ENCODE peak calls at places on chromosome 3, in nine cellular contexts. One of them, this sample, is unnamed.

GRCh38 chr3:115912372-115912771 is 289.1 kb downstream of the GAP43 start:
- DNase-seq in left lung: no peak
- DNase-seq in HFFc6: no peak
- DNase-seq in mammary epithelial cell: no peak
- DNase-seq in astrocyte of the cerebellum: no peak
- DNase-seq in astrocyte of the spinal cord: no peak
- DNase-seq in K562: no peak
- DNase-seq in CD8-positive, alpha-beta T cell: no peak
- DNase-seq in pancreas: no peak
- DNase-seq in this sample: peak; percentile 46

GRCh38 chr3:122794779-122795673 is at the start of gene SLC49A4:
- DNase-seq in astrocyte of the cerebellum: peak; percentile 34
- DNase-seq in pancreas: peak; percentile 83
- DNase-seq in astrocyte of the spinal cord: peak; percentile 75
- DNase-seq in CD8-positive, alpha-beta T cell: peak; percentile 46
- DNase-seq in HFFc6: peak; percentile 55
- DNase-seq in left lung: peak; percentile 81
- DNase-seq in K562: peak; percentile 86
- DNase-seq in mammary epithelial cell: peak; percentile 79
- DNase-seq in this sample: peak; percentile 89

GRCh38 chr3:11914651-11915050 is 68.0 kb upstream of the TAMM41 start:
- DNase-seq in mammary epithelial cell: no peak
- DNase-seq in astrocyte of the spinal cord: no peak
- DNase-seq in left lung: no peak
- DNase-seq in astrocyte of the cerebellum: no peak
- DNase-seq in CD8-positive, alpha-beta T cell: no peak
- DNase-seq in pancreas: no peak
- DNase-seq in HFFc6: no peak
- DNase-seq in K562: no peak
- DNase-seq in this sample: peak; percentile 31

GRCh38 chr3:55624238-55624637 is 137.1 kb upstream of the WNT5A start:
- DNase-seq in mammary epithelial cell: peak; percentile 97
- DNase-seq in astrocyte of the cerebellum: no peak
- DNase-seq in HFFc6: peak; percentile 52
- DNase-seq in astrocyte of the spinal cord: peak; percentile 36
- DNase-seq in K562: no peak
- DNase-seq in left lung: peak; percentile 35
- DNase-seq in CD8-positive, alpha-beta T cell: no peak
- DNase-seq in pancreas: peak; percentile 31
- DNase-seq in this sample: no peak

GRCh38 chr3:44880284-44880683 is 5.9 kb downstream of the TGM4 start:
- DNase-seq in CD8-positive, alpha-beta T cell: no peak
- DNase-seq in astrocyte of the cerebellum: no peak
- DNase-seq in astrocyte of the spinal cord: peak; percentile 49
- DNase-seq in K562: no peak
- DNase-seq in mammary epithelial cell: no peak
- DNase-seq in left lung: no peak
- DNase-seq in pancreas: no peak
- DNase-seq in HFFc6: no peak
- DNase-seq in this sample: no peak

GRCh38 chr3:14209596-14210280 is 31.1 kb downstream of the LSM3 start:
- DNase-seq in mammary epithelial cell: no peak
- DNase-seq in left lung: no peak
- DNase-seq in astrocyte of the cerebellum: no peak
- DNase-seq in pancreas: no peak
- DNase-seq in CD8-positive, alpha-beta T cell: no peak
- DNase-seq in K562: no peak
- DNase-seq in astrocyte of the spinal cord: no peak
- DNase-seq in HFFc6: no peak
- DNase-seq in this sample: no peak

GRCh38 chr3:16239082-16239770 is 25.5 kb downstream of the DPH3 start:
- DNase-seq in astrocyte of the cerebellum: no peak
- DNase-seq in astrocyte of the spinal cord: no peak
- DNase-seq in mammary epithelial cell: no peak
- DNase-seq in left lung: peak; percentile 47
- DNase-seq in K562: no peak
- DNase-seq in HFFc6: no peak
- DNase-seq in pancreas: no peak
- DNase-seq in CD8-positive, alpha-beta T cell: no peak
- DNase-seq in this sample: no peak

GRCh38 chr3:150521458-150521857 is 24.8 kb downstream of the SERP1 start:
- DNase-seq in mammary epithelial cell: no peak
- DNase-seq in HFFc6: no peak
- DNase-seq in astrocyte of the spinal cord: no peak
- DNase-seq in K562: no peak
- DNase-seq in astrocyte of the cerebellum: no peak
- DNase-seq in CD8-positive, alpha-beta T cell: no peak
- DNase-seq in pancreas: no peak
- DNase-seq in left lung: no peak
- DNase-seq in this sample: no peak

GRCh38 chr3:71064976-71065763 is 518.4 kb downstream of the FOXP1 start:
- DNase-seq in astrocyte of the spinal cord: no peak
- DNase-seq in mammary epithelial cell: peak; percentile 48
- DNase-seq in astrocyte of the cerebellum: no peak
- DNase-seq in CD8-positive, alpha-beta T cell: peak; percentile 54
- DNase-seq in pancreas: peak; percentile 69
- DNase-seq in left lung: peak; percentile 75
- DNase-seq in HFFc6: no peak
- DNase-seq in K562: peak; percentile 71
- DNase-seq in this sample: peak; percentile 83

GRCh38 chr3:111392911-111393351 is 149.1 kb upstream of the CD96 start:
- DNase-seq in CD8-positive, alpha-beta T cell: peak; percentile 19
- DNase-seq in astrocyte of the spinal cord: peak; percentile 8
- DNase-seq in HFFc6: no peak
- DNase-seq in astrocyte of the cerebellum: no peak
- DNase-seq in mammary epithelial cell: peak; percentile 65
- DNase-seq in K562: no peak
- DNase-seq in left lung: no peak
- DNase-seq in pancreas: no peak
- DNase-seq in this sample: peak; percentile 20

GRCh38 chr3:184323696-184324095 is 9.3 kb downstream of the EIF4G1 start:
- DNase-seq in pancreas: no peak
- DNase-seq in left lung: no peak
- DNase-seq in K562: no peak
- DNase-seq in CD8-positive, alpha-beta T cell: no peak
- DNase-seq in astrocyte of the spinal cord: no peak
- DNase-seq in HFFc6: no peak
- DNase-seq in mammary epithelial cell: no peak
- DNase-seq in astrocyte of the cerebellum: no peak
- DNase-seq in this sample: no peak

DNA sequence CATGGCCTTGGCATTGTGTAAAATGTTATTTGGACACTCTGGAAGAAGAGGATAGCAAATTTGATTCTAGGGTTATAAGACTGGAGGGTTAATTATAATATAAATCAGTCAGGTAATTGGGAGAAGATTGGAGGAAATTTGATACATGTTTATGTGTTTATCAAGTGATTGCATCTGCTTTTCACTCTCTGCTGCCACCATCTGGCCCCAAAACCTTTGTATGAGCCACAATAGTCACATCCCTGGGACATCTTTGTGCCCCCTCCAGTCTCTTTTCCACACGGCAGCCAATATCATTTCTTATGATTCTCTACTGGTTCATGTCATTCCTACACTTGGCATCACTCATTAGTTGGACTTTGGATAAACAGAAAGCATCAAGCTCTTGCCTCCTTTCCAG is 602.2 kb upstream of the SUCLG2 start:
- DNase-seq in CD8-positive, alpha-beta T cell: no peak
- DNase-seq in mammary epithelial cell: no peak
- DNase-seq in HFFc6: no peak
- DNase-seq in astrocyte of the cerebellum: no peak
- DNase-seq in K562: no peak
- DNase-seq in left lung: no peak
- DNase-seq in astrocyte of the spinal cord: no peak
- DNase-seq in pancreas: no peak
- DNase-seq in this sample: no peak
- TF ChIP-seq CTCF in CD8-positive, alpha-beta T cell: peak; percentile 34
- TF ChIP-seq CTCF in mammary epithelial cell: peak; percentile 23
- TF ChIP-seq CTCF in HFFc6: peak; percentile 20
- TF ChIP-seq CTCF in astrocyte of the cerebellum: peak; percentile 3
- TF ChIP-seq CTCF in K562: no peak
- TF ChIP-seq CTCF in left lung: peak; percentile 13
- TF ChIP-seq CTCF in astrocyte of the spinal cord: no peak
- TF ChIP-seq CTCF in pancreas: peak; percentile 12
- TF ChIP-seq CTCF in this sample: no peak

GRCh38 chr3:141788147-141788546 is 24.9 kb downstream of the GRK7 start:
- DNase-seq in CD8-positive, alpha-beta T cell: no peak
- DNase-seq in K562: no peak
- DNase-seq in left lung: no peak
- DNase-seq in mammary epithelial cell: no peak
- DNase-seq in pancreas: no peak
- DNase-seq in astrocyte of the cerebellum: no peak
- DNase-seq in astrocyte of the spinal cord: no peak
- DNase-seq in HFFc6: no peak
- DNase-seq in this sample: no peak

GRCh38 chr3:141792495-141792894 is 29.3 kb downstream of the GRK7 start:
- DNase-seq in left lung: no peak
- DNase-seq in HFFc6: no peak
- DNase-seq in K562: no peak
- DNase-seq in astrocyte of the cerebellum: no peak
- DNase-seq in astrocyte of the spinal cord: no peak
- DNase-seq in mammary epithelial cell: no peak
- DNase-seq in CD8-positive, alpha-beta T cell: no peak
- DNase-seq in pancreas: no peak
- DNase-seq in this sample: no peak

GRCh38 chr3:141784096-141784495 is 20.9 kb downstream of the GRK7 start:
- DNase-seq in HFFc6: no peak
- DNase-seq in left lung: no peak
- DNase-seq in astrocyte of the spinal cord: no peak
- DNase-seq in astrocyte of the cerebellum: no peak
- DNase-seq in K562: no peak
- DNase-seq in CD8-positive, alpha-beta T cell: no peak
- DNase-seq in mammary epithelial cell: no peak
- DNase-seq in pancreas: no peak
- DNase-seq in this sample: no peak

GRCh38 chr3:141793476-141794260 is 30.5 kb downstream of the GRK7 start:
- DNase-seq in astrocyte of the spinal cord: no peak
- DNase-seq in mammary epithelial cell: no peak
- DNase-seq in left lung: no peak
- DNase-seq in K562: no peak
- DNase-seq in pancreas: no peak
- DNase-seq in astrocyte of the cerebellum: no peak
- DNase-seq in CD8-positive, alpha-beta T cell: no peak
- DNase-seq in HFFc6: no peak
- DNase-seq in this sample: no peak

DNA sequence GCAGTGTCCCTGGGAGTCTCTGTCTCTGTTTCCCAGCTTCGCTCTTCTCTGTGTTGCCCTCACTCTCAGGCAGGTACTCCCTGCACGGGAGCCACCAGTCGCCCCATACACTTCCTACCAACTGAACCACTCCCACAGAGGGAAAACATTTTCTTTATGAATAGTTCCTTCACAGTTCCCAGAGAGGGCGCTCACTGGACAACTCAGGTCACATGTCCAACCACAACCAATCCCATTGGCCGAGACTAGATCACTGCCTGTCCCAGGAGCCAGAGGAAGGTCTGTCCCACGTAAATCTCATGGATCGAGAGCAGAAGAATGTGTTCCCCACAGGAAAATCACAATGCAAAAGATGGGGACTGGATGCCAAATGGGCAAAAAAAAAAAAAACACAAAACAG is 26.1 kb downstream of the GRK7 start:
- DNase-seq in CD8-positive, alpha-beta T cell: no peak
- DNase-seq in left lung: no peak
- DNase-seq in pancreas: no peak
- DNase-seq in astrocyte of the spinal cord: no peak
- DNase-seq in astrocyte of the cerebellum: no peak
- DNase-seq in K562: peak; percentile 72
- DNase-seq in mammary epithelial cell: no peak
- DNase-seq in HFFc6: no peak
- DNase-seq in this sample: no peak
- TF ChIP-seq CTCF in CD8-positive, alpha-beta T cell: no peak
- TF ChIP-seq CTCF in left lung: no peak
- TF ChIP-seq CTCF in pancreas: no peak
- TF ChIP-seq CTCF in astrocyte of the spinal cord: no peak
- TF ChIP-seq CTCF in astrocyte of the cerebellum: no peak
- TF ChIP-seq CTCF in K562: peak; percentile 9
- TF ChIP-seq CTCF in mammary epithelial cell: no peak
- TF ChIP-seq CTCF in HFFc6: no peak
- TF ChIP-seq CTCF in this sample: no peak

GRCh38 chr3:24154751-24155150 is 209.7 kb downstream of the NR1D2 start:
- DNase-seq in K562: no peak
- DNase-seq in astrocyte of the cerebellum: no peak
- DNase-seq in pancreas: no peak
- DNase-seq in left lung: no peak
- DNase-seq in HFFc6: no peak
- DNase-seq in astrocyte of the spinal cord: no peak
- DNase-seq in mammary epithelial cell: no peak
- DNase-seq in CD8-positive, alpha-beta T cell: no peak
- DNase-seq in this sample: no peak

GRCh38 chr3:24149032-24149431 is 203.9 kb downstream of the NR1D2 start:
- DNase-seq in K562: peak; percentile 37
- DNase-seq in mammary epithelial cell: no peak
- DNase-seq in left lung: no peak
- DNase-seq in astrocyte of the cerebellum: no peak
- DNase-seq in astrocyte of the spinal cord: no peak
- DNase-seq in CD8-positive, alpha-beta T cell: no peak
- DNase-seq in pancreas: no peak
- DNase-seq in HFFc6: no peak
- DNase-seq in this sample: no peak

GRCh38 chr3:24154003-24154695 is 209.1 kb downstream of the NR1D2 start:
- DNase-seq in K562: no peak
- DNase-seq in mammary epithelial cell: no peak
- DNase-seq in left lung: no peak
- DNase-seq in astrocyte of the cerebellum: no peak
- DNase-seq in CD8-positive, alpha-beta T cell: no peak
- DNase-seq in pancreas: no peak
- DNase-seq in astrocyte of the spinal cord: no peak
- DNase-seq in HFFc6: no peak
- DNase-seq in this sample: no peak

GRCh38 chr3:24155291-24155690 is 210.2 kb downstream of the NR1D2 start:
- DNase-seq in K562: no peak
- DNase-seq in mammary epithelial cell: no peak
- DNase-seq in pancreas: no peak
- DNase-seq in CD8-positive, alpha-beta T cell: no peak
- DNase-seq in HFFc6: no peak
- DNase-seq in astrocyte of the cerebellum: no peak
- DNase-seq in left lung: no peak
- DNase-seq in astrocyte of the spinal cord: no peak
- DNase-seq in this sample: no peak

GRCh38 chr3:24151595-24151994 is 206.5 kb downstream of the NR1D2 start:
- DNase-seq in mammary epithelial cell: no peak
- DNase-seq in CD8-positive, alpha-beta T cell: no peak
- DNase-seq in astrocyte of the spinal cord: no peak
- DNase-seq in K562: no peak
- DNase-seq in HFFc6: no peak
- DNase-seq in pancreas: no peak
- DNase-seq in astrocyte of the cerebellum: no peak
- DNase-seq in left lung: no peak
- DNase-seq in this sample: no peak
- TF ChIP-seq CTCF in mammary epithelial cell: no peak
- TF ChIP-seq CTCF in CD8-positive, alpha-beta T cell: no peak
- TF ChIP-seq CTCF in astrocyte of the spinal cord: no peak
- TF ChIP-seq CTCF in K562: no peak
- TF ChIP-seq CTCF in HFFc6: no peak
- TF ChIP-seq CTCF in pancreas: no peak
- TF ChIP-seq CTCF in astrocyte of the cerebellum: no peak
- TF ChIP-seq CTCF in left lung: no peak
- TF ChIP-seq CTCF in this sample: no peak

DNA sequence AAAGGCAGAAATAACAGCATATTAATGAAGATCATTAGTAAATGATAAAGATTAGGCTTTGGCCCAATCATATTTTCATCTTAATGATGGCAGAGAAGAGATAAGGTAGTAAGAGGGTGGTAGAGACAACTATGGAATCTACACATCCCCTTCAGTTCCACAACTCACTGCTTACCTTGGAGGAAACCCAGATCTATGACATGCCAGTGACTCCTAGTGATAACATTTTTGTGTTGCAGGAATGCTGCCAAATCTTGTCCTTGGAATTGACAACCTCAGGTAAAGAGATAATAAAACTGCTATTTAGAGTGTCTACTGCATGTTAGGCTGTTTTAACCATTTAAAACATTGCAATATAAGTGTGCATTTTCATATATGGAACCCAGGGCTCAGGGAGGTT is 347.5 kb upstream of the ARPP21 start:
- DNase-seq in CD8-positive, alpha-beta T cell: no peak
- DNase-seq in mammary epithelial cell: no peak
- DNase-seq in HFFc6: no peak
- DNase-seq in K562: no peak
- DNase-seq in astrocyte of the spinal cord: no peak
- DNase-seq in astrocyte of the cerebellum: no peak
- DNase-seq in pancreas: no peak
- DNase-seq in left lung: no peak
- DNase-seq in this sample: no peak
- TF ChIP-seq CTCF in CD8-positive, alpha-beta T cell: no peak
- TF ChIP-seq CTCF in mammary epithelial cell: no peak
- TF ChIP-seq CTCF in HFFc6: no peak
- TF ChIP-seq CTCF in K562: no peak
- TF ChIP-seq CTCF in astrocyte of the spinal cord: no peak
- TF ChIP-seq CTCF in astrocyte of the cerebellum: no peak
- TF ChIP-seq CTCF in pancreas: no peak
- TF ChIP-seq CTCF in left lung: no peak
- TF ChIP-seq CTCF in this sample: no peak

This sample was measured in Peyer's patch.